ENCODE peak calls at places on chromosomes 7 and 10, in six cellular contexts. Q is psoas muscle; M is uterus; V is HEK293T; K is activated CD8-positive, alpha-beta memory T cell treated with anti-CD3 and anti-CD28 coated beads for 4 hours; L is activated T-cell treated with anti-CD3 and anti-CD28 coated beads, Interleukin-2, amount 50 U/mL, for 1 hour. O is an unnamed sample.

GRCh38 chr7:141150465-141150864 is 76.6 kb downstream of the TMEM178B start:
- DNase-seq in K (no peak), L (no peak), V (no peak), Q (no peak), M (no peak), O (no peak)

GRCh38 chr7:50665403-50666123 is 100.4 kb upstream of the DDC start:
- DNase-seq in L (no peak), Q (peak; percentile 62), M (no peak), V (no peak), K (no peak), O (no peak)

GRCh38 chr10:34584164-34584563 is 230.9 kb downstream of the PARD3 start:
- DNase-seq in L (no peak), K (no peak), Q (no peak), V (no peak), M (no peak), O (no peak)

GRCh38 chr7:158237672-158238335 is 349.8 kb downstream of the PTPRN2 start:
- DNase-seq in Q (no peak), M (no peak), L (no peak), V (no peak), K (no peak), O (no peak)

GRCh38 chr10:31599626-31600504 is 280.8 kb downstream of the ZEB1 start:
- DNase-seq in K (no peak), V (no peak), L (no peak), M (no peak), Q (no peak), O (no peak)

GRCh38 chr7:111886233-111886632 is 320.0 kb downstream of the DOCK4 start:
- DNase-seq in Q (no peak), K (no peak), V (no peak), M (no peak), L (no peak), O (no peak)

GRCh38 chr10:22229756-22230330 is 12.0 kb upstream of the EBLN1 start:
- DNase-seq in Q (no peak), V (no peak), K (no peak), L (no peak), M (no peak), O (no peak)

GRCh38 chr7:12518920-12519681 is 51.4 kb upstream of the SCIN start:
- DNase-seq in V (peak; percentile 47), L (no peak), M (no peak), Q (no peak), K (no peak), O (no peak)

GRCh38 chr10:123392182-123392930 is 238.2 kb downstream of the BUB3 start:
- DNase-seq in L (no peak), Q (no peak), M (no peak), V (no peak), K (no peak), O (no peak)

O was measured in T-helper 17 cell.